ENCODE peak calls at places on chromosome 4, in four cellular contexts. Q is SK-N-SH, J is GM12878, N is H1. P is an unnamed sample.

GRCh38 chr4:31094474-31094873 is 374.3 kb downstream of the PCDH7 start:
- DNase-seq in Q (peak; percentile 30), J (no peak), N (no peak), P (no peak)

GRCh38 chr4:91622925-91623600 is 680.7 kb upstream of the GRID2 start:
- DNase-seq in Q (no peak), J (no peak), N (no peak), P (no peak)

GRCh38 chr4:138259801-138260200 is 17.7 kb upstream of the SLC7A11 start:
- DNase-seq in Q (no peak), J (no peak), N (no peak), P (no peak)

GRCh38 chr4:144831971-144832370 is 186.0 kb downstream of the HHIP start:
- DNase-seq in Q (no peak), J (no peak), N (no peak), P (no peak)

GRCh38 chr4:153407906-153408305 is 58.3 kb upstream of the TMEM131L start:
- DNase-seq in Q (no peak), J (no peak), N (no peak), P (no peak)

GRCh38 chr4:52052475-52052780 is 1.3 kb downstream of the SPATA18 start:
- DNase-seq in Q (no peak), J (peak; percentile 13), N (no peak), P (no peak)

GRCh38 chr4:79294064-79294463 is 31.8 kb downstream of the NAA11 start:
- DNase-seq in Q (no peak), J (no peak), N (no peak), P (no peak)

GRCh38 chr4:77818667-77819408 is at the start of gene CNOT6L:
- DNase-seq in Q (peak; percentile 83), J (no peak), N (peak; percentile 70), P (peak; percentile 40)

GRCh38 chr4:185912779-185913178 is 100.8 kb upstream of the SORBS2 start:
- DNase-seq in Q (no peak), J (no peak), N (no peak), P (no peak)

GRCh38 chr4:87659247-87659931 is 9.3 kb downstream of the DMP1 start:
- DNase-seq in Q (no peak), J (no peak), N (no peak), P (no peak)

GRCh38 chr4:150072906-150073714 is 5.1 kb upstream of the DCLK2 start:
- DNase-seq in Q (no peak), J (no peak), N (no peak), P (no peak)

GRCh38 chr4:6182390-6183280 is 17.7 kb downstream of the JAKMIP1 start:
- DNase-seq in Q (no peak), J (no peak), N (no peak), P (no peak)

GRCh38 chr4:111788046-111788642 is 357.1 kb upstream of the FAM241A start:
- DNase-seq in Q (no peak), J (no peak), N (peak; percentile 68), P (no peak)

GRCh38 chr4:182788197-182788596 is 129.0 kb downstream of the DCTD start:
- DNase-seq in Q (no peak), J (no peak), N (no peak), P (no peak)

GRCh38 chr4:143358923-143359694 is 22.4 kb downstream of the GAB1 start:
- DNase-seq in Q (no peak), J (no peak), N (no peak), P (no peak)

GRCh38 chr4:182809417-182810102 is 107.6 kb downstream of the DCTD start:
- DNase-seq in Q (no peak), J (no peak), N (no peak), P (no peak)

GRCh38 chr4:86910820-86911684 is 18.8 kb upstream of the C4orf36 start:
- DNase-seq in Q (no peak), J (no peak), N (no peak), P (no peak)

GRCh38 chr4:74544655-74545361 is 99.9 kb downstream of the AREG start:
- DNase-seq in Q (no peak), J (no peak), N (no peak), P (no peak)

GRCh38 chr4:109434007-109434792 is 585 bp downstream of the SEC24B start:
- DNase-seq in Q (peak; percentile 64), J (no peak), N (peak; percentile 56), P (peak; percentile 8)

GRCh38 chr4:26937567-26937966 is 76.9 kb downstream of the STIM2 start:
- DNase-seq in Q (no peak), J (no peak), N (no peak), P (no peak)

DNA sequence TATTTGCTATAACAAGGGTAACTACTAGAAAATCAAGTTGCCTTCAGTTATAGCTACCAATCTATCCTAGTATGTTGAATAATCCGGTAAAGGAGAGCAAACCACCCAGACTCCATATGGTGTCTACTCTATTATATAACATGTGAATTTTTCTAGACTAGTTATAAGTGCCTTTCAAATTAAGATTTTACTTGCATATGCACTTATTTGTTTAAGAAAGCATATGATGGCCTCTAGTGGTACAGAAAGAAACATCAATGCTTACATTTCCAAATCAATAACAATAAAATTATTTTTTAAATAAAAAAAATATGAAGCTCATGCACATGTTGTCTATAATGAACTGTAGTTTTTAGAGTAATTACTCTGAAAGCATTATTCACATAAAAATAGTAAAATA is 1516.4 kb upstream of the PABPC4L start:
- DNase-seq in Q (no peak), J (no peak), N (no peak), P (no peak)
- TF ChIP-seq CTCF in Q (peak; percentile 40), J (no peak), N (no peak), P (no peak)

GRCh38 chr4:154506253-154506652 is 14.7 kb upstream of the DCHS2 start:
- DNase-seq in Q (peak; percentile 12), J (no peak), N (no peak), P (peak; percentile 3)
- H3K27ac ChIP-seq in Q (no peak overlapping the region), J (no peak overlapping the region), N (no peak overlapping the region), P (no peak overlapping the region)

GRCh38 chr4:175229154-175229553 is 311.0 kb downstream of the ADAM29 start:
- DNase-seq in Q (no peak), J (no peak), N (no peak), P (no peak)

GRCh38 chr4:175238827-175239517 is 320.8 kb downstream of the ADAM29 start:
- DNase-seq in Q (no peak), J (no peak), N (no peak), P (no peak)

DNA sequence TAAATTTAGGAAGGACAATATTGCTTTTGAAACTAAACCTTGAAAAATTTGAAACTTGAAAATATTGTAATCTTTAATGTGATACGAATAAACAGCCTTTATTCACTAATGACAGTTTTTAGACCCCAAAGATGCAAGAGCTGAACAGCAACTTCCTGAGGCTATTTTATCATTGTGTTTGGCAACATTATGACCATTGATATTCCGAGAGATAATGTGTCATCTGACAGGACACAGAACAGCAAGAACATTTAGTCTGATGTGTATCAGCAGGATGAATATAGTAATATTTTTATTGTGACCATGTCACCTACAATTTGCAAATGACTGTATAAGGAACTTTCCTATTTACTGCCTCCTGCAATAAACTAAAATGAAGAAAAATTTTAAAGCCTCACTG is 316.0 kb downstream of the ADAM29 start:
- DNase-seq in Q (peak; percentile 24), J (no peak), N (no peak), P (no peak)
- TF ChIP-seq GABPA in Q (no peak), J (no peak), N (no peak), P (no peak)

GRCh38 chr4:21790437-21791029 is 158.0 kb downstream of the KCNIP4 start:
- DNase-seq in Q (peak; percentile 3), J (no peak), N (no peak), P (no peak)
- TF ChIP-seq CTCF in Q (peak; percentile 73), J (peak; percentile 39), N (peak; percentile 14), P (no peak)

DNA sequence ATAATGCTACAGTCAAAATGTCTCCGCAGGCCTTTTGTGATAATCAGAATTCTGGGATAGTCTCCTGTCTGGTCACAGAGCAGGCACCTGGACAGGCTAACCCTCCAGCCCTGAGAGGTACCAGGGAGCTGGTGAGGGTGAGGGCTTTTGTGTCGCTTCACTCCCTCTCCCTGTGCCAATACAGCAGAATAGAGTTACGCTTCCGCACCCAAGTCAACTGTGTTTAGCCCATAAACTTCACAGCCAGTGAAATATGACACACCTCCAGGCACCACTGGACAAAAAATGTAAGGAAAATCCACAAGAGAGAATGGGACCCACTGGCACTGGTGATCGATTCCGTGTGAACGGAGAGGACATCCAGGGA is 1.3 kb downstream of the GAK start:
- DNase-seq in Q (peak; percentile 23), J (no peak), N (no peak), P (no peak)
- H3K27ac ChIP-seq in Q (no peak overlapping the region), J (peak overlapping the region; percentile 90), N (no peak overlapping the region), P (peak overlapping the region; percentile 80)

GRCh38 chr4:81601270-81601694 is 129.6 kb upstream of the RASGEF1B start:
- DNase-seq in Q (no peak), J (no peak), N (no peak), P (no peak)
- TF ChIP-seq GABPA in Q (no peak), J (no peak), N (no peak), P (no peak)

GRCh38 chr4:96145671-96146070 is 305.8 kb downstream of the PDHA2 start:
- DNase-seq in Q (no peak), J (no peak), N (no peak), P (no peak)
- TF ChIP-seq CTCF in Q (no peak), J (no peak), N (no peak), P (no peak)

GRCh38 chr4:2812600-2812932 is 19.7 kb downstream of the SH3BP2 start:
- DNase-seq in Q (peak; percentile 37), J (no peak), N (no peak), P (no peak)
- H3K27ac ChIP-seq in Q (peak overlapping the region; percentile 81), J (peak overlapping the region; percentile 90), N (no peak overlapping the region), P (peak overlapping the region; percentile 81)

GRCh38 chr4:10278071-10278470 is 161.5 kb upstream of the WDR1 start:
- DNase-seq in Q (no peak), J (no peak), N (no peak), P (no peak)

GRCh38 chr4:10276152-10276551 is 159.6 kb upstream of the WDR1 start:
- DNase-seq in Q (no peak), J (no peak), N (no peak), P (no peak)

GRCh38 chr4:10272511-10272910 is 155.9 kb upstream of the WDR1 start:
- DNase-seq in Q (no peak), J (no peak), N (no peak), P (no peak)

GRCh38 chr4:10275696-10276095 is 159.1 kb upstream of the WDR1 start:
- DNase-seq in Q (no peak), J (no peak), N (no peak), P (no peak)

DNA sequence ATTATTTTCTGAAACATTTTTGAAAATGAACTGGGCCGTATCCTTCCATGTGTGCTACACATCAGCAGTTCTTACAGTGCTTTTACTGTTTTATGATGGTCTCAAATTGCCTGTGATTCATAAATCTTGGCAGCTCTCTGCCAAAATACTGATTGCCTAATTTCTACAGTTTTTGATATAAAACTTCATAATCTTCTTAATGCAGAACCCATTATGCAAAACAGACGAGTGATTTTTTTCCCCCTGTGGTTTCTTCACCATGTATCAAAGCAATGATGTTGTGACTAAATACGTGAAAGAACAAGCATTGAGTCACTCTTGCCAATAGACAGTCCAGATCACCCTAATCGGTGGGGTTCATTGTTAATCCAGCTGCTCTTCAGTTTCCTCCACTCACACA is 156.4 kb upstream of the WDR1 start:
- DNase-seq in Q (no peak), J (no peak), N (no peak), P (no peak)
- TF ChIP-seq GABPA in Q (no peak), J (no peak), N (no peak), P (no peak)

GRCh38 chr4:180947421-180947820 is 1295.8 kb upstream of the TENM3 start:
- DNase-seq in Q (peak; percentile 42), J (no peak), N (no peak), P (no peak)
- TF ChIP-seq CTCF in Q (peak; percentile 41), J (peak; percentile 7), N (peak; percentile 11), P (no peak)